ENCODE peak calls at places on chromosomes 5 and 9, in ten cellular contexts. A is stimulated activated CD8-positive, alpha-beta memory T cell treated with anti-CD3 and anti-CD28 coated beads, Interleukin-7, amount 100 ng/mL, for 4 hours; I is ureter; U is kidney epithelial cell; Z is endodermal cell; V is fibroblast of gingiva; L is NCI-H1105; P is amygdala; N is stimulated activated CD4-positive, alpha-beta T cell treated with anti-CD3 and anti-CD28 coated beads, Interleukin-15, amount 100 ng/mL, for 24 hours; O is NCI-H460. M is an unnamed sample.

GRCh38 chr9:21398955-21399489 is 9.9 kb upstream of the IFNA8 start:
- DNase-seq in Z (no peak), A (no peak), U (no peak), O (no peak), N (no peak), L (no peak), P (no peak), I (no peak), V (no peak), M (no peak)

GRCh38 chr5:493251-493701 is 31.0 kb downstream of the SLC9A3 start:
- DNase-seq in V (no peak), I (no peak), U (no peak), L (no peak), A (no peak), O (no peak), P (no peak), Z (no peak), N (no peak), M (no peak)

GRCh38 chr5:52961238-52961637 is 27.9 kb upstream of the ITGA2 start:
- DNase-seq in I (no peak), V (peak; percentile 34), O (no peak), U (no peak), Z (no peak), A (no peak), N (no peak), L (peak; percentile 77), P (no peak), M (no peak)

GRCh38 chr5:58490397-58491072 is 700 bp upstream of the GAPT start:
- DNase-seq in V (no peak), I (no peak), L (no peak), A (no peak), O (no peak), U (no peak), N (no peak), P (no peak), Z (no peak), M (no peak)

GRCh38 chr5:106418196-106418595 is 1252.5 kb downstream of the EFNA5 start:
- DNase-seq in V (no peak), A (no peak), Z (no peak), I (no peak), P (no peak), U (no peak), N (no peak), L (no peak), O (no peak), M (no peak)

GRCh38 chr5:118311103-118311502 is 677.2 kb downstream of the DTWD2 start:
- DNase-seq in Z (no peak), N (no peak), U (no peak), V (no peak), A (no peak), O (no peak), I (no peak), P (no peak), L (no peak), M (no peak)

GRCh38 chr5:76849767-76850291 is at the start of gene S100Z:
- DNase-seq in O (no peak), L (no peak), N (peak; percentile 61), A (no peak), I (peak; percentile 45), U (no peak), Z (no peak), P (no peak), V (no peak), M (peak; percentile 55)

GRCh38 chr5:171667341-171668096 is 118.1 kb upstream of the SMIM23 start:
- DNase-seq in O (no peak), Z (peak; percentile 94), U (peak; percentile 19), A (no peak), I (no peak), P (no peak), V (peak; percentile 70), N (no peak), L (no peak), M (no peak)

GRCh38 chr9:130857864-130858730 is 23.0 kb downstream of the ABL1 start:
- DNase-seq in N (no peak), V (peak; percentile 78), I (no peak), L (no peak), P (no peak), A (no peak), O (no peak), U (peak; percentile 83), Z (no peak), M (no peak)

GRCh38 chr5:156824241-156824640 is 25.9 kb upstream of the PPP1R2B start:
- DNase-seq in Z (no peak), A (no peak), U (no peak), P (no peak), V (no peak), I (no peak), O (no peak), N (no peak), L (no peak), M (no peak)

GRCh38 chr9:33446507-33447403 is 638 bp downstream of the AQP3 start:
- DNase-seq in N (peak; percentile 72), V (no peak), P (no peak), I (peak; percentile 70), L (no peak), O (no peak), U (peak; percentile 38), Z (peak; percentile 75), A (peak; percentile 68), M (peak; percentile 39)

GRCh38 chr9:72872718-72873117 is 80.1 kb downstream of the ALDH1A1 start:
- DNase-seq in V (no peak), P (no peak), Z (no peak), U (no peak), N (no peak), L (no peak), A (no peak), O (no peak), I (no peak), M (no peak)

GRCh38 chr5:80793354-80793753 is 138.6 kb upstream of the DHFR start:
- DNase-seq in A (no peak), L (no peak), U (no peak), I (no peak), O (no peak), Z (no peak), V (no peak), N (no peak), P (no peak), M (no peak)